ENCODE peak calls at places on chromosomes 2 and 18, in six cellular contexts. B, F, O, K, T and P are unnamed samples. For H3K9me3, the result is how much of the 10 kb centered on the place peaks cover.

GRCh38 chr18:9092665-9093064 is 9.8 kb upstream of the NDUFV2 start:
- DNase-seq in B (no peak), F (no peak), O (no peak), K (peak), T (no peak), P (no peak)

GRCh38 chr2:133812826-133813617 is 244.8 kb upstream of the NCKAP5 start:
- DNase-seq in B (no peak), F (no peak), O (no peak), K (peak), T (no peak), P (no peak)

GRCh38 chr18:49321800-49322461 is 138.5 kb downstream of the DYM start:
- DNase-seq in B (no peak), F (no peak), O (no peak), K (no peak), T (no peak), P (no peak)

GRCh38 chr2:138267161-138267901 is 234.2 kb upstream of the SPOPL start:
- DNase-seq in B (no peak), F (peak), O (no peak), K (no peak), T (no peak), P (no peak)

GRCh38 chr18:69588301-69588700 is 187.6 kb downstream of the DOK6 start:
- DNase-seq in B (no peak), F (no peak), O (no peak), K (no peak), T (no peak), P (no peak)

GRCh38 chr2:39437522-39438296 is 624 bp upstream of the MAP4K3 start:
- DNase-seq in B (peak), F (no peak), O (peak), K (peak), T (peak), P (peak)

GRCh38 chr2:152847067-152847466 is 128.6 kb downstream of the ARL6IP6 start:
- DNase-seq in B (no peak), F (no peak), O (no peak), K (peak), T (no peak), P (no peak)

GRCh38 chr2:241218131-241219029 is 29.9 kb downstream of the ANO7 start:
- DNase-seq in B (peak), F (no peak), O (peak), K (peak), T (peak), P (peak)

GRCh38 chr18:79664525-79665125 is 15.0 kb upstream of the CTDP1 start:
- DNase-seq in B (no peak), F (peak), O (no peak), K (peak), T (no peak), P (no peak)

GRCh38 chr2:48334180-48334579 is 195.8 kb upstream of the STON1 start:
- DNase-seq in B (no peak), F (no peak), O (no peak), K (no peak), T (no peak), P (no peak)

GRCh38 chr18:22108674-22109073 is 60.7 kb upstream of the GATA6 start:
- DNase-seq in B (no peak), F (no peak), O (no peak), K (peak), T (no peak), P (no peak)
- TF ChIP-seq CTCF in B (no peak), F (no peak), O (no peak), K (peak), T (no peak), P (no peak)

DNA sequence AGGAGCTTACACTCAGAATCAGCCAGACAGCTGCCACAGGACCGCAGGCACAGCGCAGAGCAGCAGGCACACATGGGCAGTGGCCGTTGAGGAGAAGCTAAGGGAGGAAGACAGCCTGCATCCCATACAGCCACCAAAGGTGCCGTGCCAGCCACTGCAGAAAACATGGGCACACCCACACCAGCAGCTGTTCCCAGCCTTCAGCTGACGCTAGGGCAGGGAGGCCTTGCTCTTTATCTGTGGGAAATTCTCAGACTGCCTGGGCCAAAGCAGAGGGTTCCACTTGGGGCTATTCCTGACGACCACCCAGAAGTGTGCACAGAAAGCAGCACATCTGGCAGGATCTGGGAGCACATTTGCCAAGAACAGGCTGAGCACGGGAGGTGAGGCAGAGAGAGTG is 101.3 kb upstream of the SOX11 start:
- DNase-seq in B (no peak), F (no peak), O (no peak), K (no peak), T (no peak), P (no peak)
- H3K9me3 ChIP-seq in B (under half), F (under half), O (under half), K (under half), T (under half), P (under half)

DNA sequence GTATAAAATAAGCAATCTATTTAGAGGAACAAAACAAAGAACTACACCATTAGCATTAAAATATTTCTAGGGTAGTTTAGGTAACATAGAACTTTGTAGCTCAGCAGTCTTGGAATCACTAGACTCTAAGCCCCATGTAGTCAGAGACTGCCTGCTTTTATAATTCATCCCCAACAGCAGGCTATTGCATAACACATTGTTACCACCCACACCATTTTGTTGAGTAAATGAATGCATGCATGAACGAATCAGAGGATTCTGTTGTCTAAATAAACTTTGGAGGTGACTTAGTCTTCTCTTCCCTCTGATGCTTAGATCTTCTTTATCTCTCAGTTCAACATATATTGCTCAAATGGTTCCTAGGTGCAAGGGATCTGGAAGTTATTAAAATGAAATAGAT is 167.6 kb upstream of the TNP1 start:
- DNase-seq in B (no peak), F (no peak), O (no peak), K (no peak), T (no peak), P (no peak)
- TF ChIP-seq CTCF in B (no peak), F (no peak), O (no peak), K (no peak), T (no peak), P (no peak)

GRCh38 chr2:233598952-233599351 is 18.5 kb upstream of the UGT1A8 start:
- DNase-seq in B (no peak), F (no peak), O (no peak), K (no peak), T (no peak), P (no peak)
- H3K9me3 ChIP-seq in B (under half), F (under half), O (under half), K (under half), T (under half), P (under half)

DNA sequence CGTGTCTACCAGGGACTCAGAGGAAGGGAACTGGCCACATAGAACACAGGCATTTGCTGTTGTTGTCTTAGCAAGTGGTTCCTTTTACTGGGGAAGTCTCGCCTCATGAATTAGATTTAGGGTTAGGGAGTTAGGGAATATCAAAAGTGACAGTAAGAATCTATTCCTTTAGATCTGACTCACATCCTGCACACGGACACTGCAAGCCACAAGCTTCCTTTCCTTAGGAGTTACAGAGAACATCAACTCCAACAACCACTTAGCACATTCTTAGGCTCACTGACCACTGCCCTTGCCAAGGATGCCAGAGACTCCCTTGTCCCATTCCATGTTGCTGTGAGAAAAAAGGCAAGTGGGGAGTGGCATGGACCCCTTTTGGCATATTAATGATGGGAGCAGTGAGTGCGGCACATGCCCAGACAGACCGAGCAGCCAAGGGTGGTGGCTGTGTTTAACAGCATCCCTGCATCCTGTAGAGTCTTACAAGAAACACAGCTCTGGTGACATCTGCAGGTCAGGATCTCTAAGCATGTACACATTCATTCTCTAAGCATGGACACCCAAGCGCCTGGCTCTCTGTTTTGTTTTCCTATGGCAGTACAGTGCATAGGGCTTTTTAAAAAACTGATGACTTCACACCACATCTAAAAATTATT is 745.6 kb upstream of the RAB6C start:
- DNase-seq in B (no peak), F (no peak), O (no peak), K (peak), T (no peak), P (no peak)
- TF ChIP-seq CTCF in B (no peak), F (no peak), O (no peak), K (peak), T (peak), P (no peak)

DNA sequence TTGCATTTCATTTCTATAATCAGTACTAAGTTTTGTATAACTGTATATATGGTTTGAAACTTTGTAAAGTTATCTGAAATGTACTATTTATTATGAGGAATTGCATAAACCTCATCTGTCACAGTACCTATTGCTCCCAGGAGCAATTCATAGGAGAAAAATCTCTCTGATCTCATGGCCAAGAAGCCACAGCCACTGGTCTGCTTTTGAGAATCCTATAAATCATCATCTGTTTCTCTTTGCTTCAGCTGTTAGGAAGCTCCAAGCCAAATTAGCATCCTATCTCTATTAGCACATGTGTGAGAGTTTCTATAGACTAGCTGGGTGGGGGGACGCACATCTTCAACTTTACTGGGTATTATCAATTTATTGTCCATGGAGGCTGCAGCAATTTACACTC is 210.3 kb downstream of the CYP26B1 start:
- DNase-seq in B (no peak), F (no peak), O (no peak), K (no peak), T (no peak), P (no peak)
- H3K9me3 ChIP-seq in B (under half), F (under half), O (under half), K (under half), T (under half), P (under half)

DNA sequence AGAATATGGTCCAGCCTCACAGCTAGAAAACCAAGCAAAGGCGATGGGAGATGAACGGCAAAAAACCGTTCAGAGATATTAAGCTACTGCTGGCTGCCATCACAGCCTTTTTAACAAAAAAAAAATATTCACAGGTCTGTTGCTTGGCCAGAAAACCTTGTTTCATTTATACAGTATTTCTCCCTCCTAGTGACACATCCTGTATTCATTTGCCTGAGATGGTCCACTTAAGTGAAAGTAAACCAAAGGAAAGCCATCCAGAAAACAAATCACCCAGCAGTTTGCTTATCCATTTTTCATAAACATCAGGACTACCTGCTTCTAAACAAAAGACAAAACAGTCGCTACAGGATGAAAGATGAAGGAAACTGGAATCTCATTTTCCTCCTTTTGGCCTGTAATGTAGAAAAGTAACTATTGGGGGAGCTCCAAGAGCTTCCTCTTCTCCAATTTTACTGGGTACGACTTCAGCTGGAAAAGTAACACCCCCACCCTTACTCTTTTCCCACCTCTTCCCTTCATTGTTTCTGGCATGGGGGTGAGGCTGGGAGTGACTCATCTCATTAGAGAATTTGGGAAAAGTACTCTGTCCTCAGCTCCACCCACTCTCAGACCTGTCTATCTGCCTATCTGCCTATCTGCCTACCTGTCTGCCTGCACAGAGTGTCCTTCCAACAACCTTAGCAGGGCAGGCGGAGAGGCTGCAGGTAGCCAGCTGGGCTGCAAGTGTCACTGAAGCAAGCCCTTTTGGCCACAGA is 93.8 kb downstream of the EPHA4 start:
- DNase-seq in B (no peak), F (no peak), O (no peak), K (no peak), T (no peak), P (no peak)
- TF ChIP-seq CTCF in B (no peak), F (peak), O (no peak), K (peak), T (no peak), P (no peak)

GRCh38 chr2:104965900-104966299 is 72.0 kb upstream of the MRPS9 start:
- DNase-seq in B (no peak), F (no peak), O (no peak), K (no peak), T (no peak), P (no peak)
- H3K9me3 ChIP-seq in B (under half), F (under half), O (under half), K (under half), T (under half), P (under half)